ENCODE peak calls at places on chromosomes 11 and 22, in five cellular contexts. E, Y, U, Q and J are unnamed samples.
A peak's percentile ranks its signal among the peaks of the same experiment; 100 is the strongest.

GRCh38 chr11:100715163-100715792 is 28.2 kb downstream of the ARHGAP42 start:
- DNase-seq in E (no peak), Y (no peak), U (no peak), Q (no peak), J (no peak)

GRCh38 chr22:22703715-22704114 is 59.3 kb downstream of the GGTLC2 start:
- DNase-seq in E (no peak), Y (no peak), U (peak; percentile 25), Q (peak; percentile 20), J (no peak)

GRCh38 chr22:42179616-42180015 is 49.0 kb upstream of the CYP2D6 start:
- DNase-seq in E (no peak), Y (no peak), U (peak; percentile 96), Q (peak; percentile 86), J (peak; percentile 41)

GRCh38 chr11:71236836-71237475 is 15.4 kb downstream of the SHANK2 start:
- DNase-seq in E (no peak), Y (no peak), U (no peak), Q (no peak), J (no peak)

GRCh38 chr11:46690702-46691101 is 9.7 kb downstream of the ARHGAP1 start:
- DNase-seq in E (peak; percentile 1), Y (no peak), U (no peak), Q (no peak), J (no peak)

GRCh38 chr22:30863161-30863833 is 105.3 kb downstream of the MORC2 start:
- DNase-seq in E (no peak), Y (no peak), U (no peak), Q (no peak), J (no peak)

GRCh38 chr11:335779-336665 is 15.4 kb upstream of the IFITM3 start:
- DNase-seq in E (no peak), Y (no peak), U (no peak), Q (no peak), J (no peak)

GRCh38 chr11:14974723-14975587 is 2.8 kb upstream of the CALCA start:
- DNase-seq in E (peak; percentile 60), Y (peak; percentile 78), U (peak; percentile 49), Q (no peak), J (no peak)

GRCh38 chr11:120079750-120080610 is 57.9 kb downstream of the TRIM29 start:
- DNase-seq in E (no peak), Y (peak; percentile 48), U (no peak), Q (peak; percentile 11), J (no peak)

GRCh38 chr22:32005453-32005852 is 37.6 kb upstream of the SLC5A1 start:
- DNase-seq in E (no peak), Y (no peak), U (peak; percentile 43), Q (peak; percentile 64), J (peak; percentile 49)

GRCh38 chr22:50261615-50262459 is at the start of gene MAPK12:
- DNase-seq in E (no peak), Y (no peak), U (peak; percentile 56), Q (no peak), J (no peak)

GRCh38 chr11:74097838-74098237 is 73.0 kb downstream of the C2CD3 start:
- DNase-seq in E (no peak), Y (no peak), U (no peak), Q (no peak), J (no peak)

GRCh38 chr11:114604179-114604813 is 8.7 kb upstream of the NXPE4 start:
- DNase-seq in E (no peak), Y (no peak), U (no peak), Q (no peak), J (no peak)

GRCh38 chr11:122714021-122714420 is 58.5 kb downstream of the UBASH3B start:
- DNase-seq in E (no peak), Y (no peak), U (no peak), Q (no peak), J (no peak)

GRCh38 chr11:721913-722811 is 16.1 kb downstream of the EPS8L2 start:
- DNase-seq in E (peak; percentile 80), Y (no peak), U (no peak), Q (no peak), J (no peak)

GRCh38 chr11:125968363-125968762 is 22.5 kb downstream of the VSIG10L2 start:
- DNase-seq in E (no peak), Y (no peak), U (no peak), Q (no peak), J (no peak)

GRCh38 chr22:19086944-19087343 is 35.3 kb downstream of the DGCR2 start:
- DNase-seq in E (no peak), Y (no peak), U (peak; percentile 58), Q (peak; percentile 46), J (peak; percentile 8)

GRCh38 chr22:42468841-42469240 is 36.6 kb upstream of the NFAM1 start:
- DNase-seq in E (no peak), Y (no peak), U (peak; percentile 77), Q (peak; percentile 10), J (no peak)

GRCh38 chr11:74611369-74611861 is 19.0 kb downstream of the POLD3 start:
- DNase-seq in E (no peak), Y (no peak), U (peak; percentile 56), Q (peak; percentile 63), J (peak; percentile 32)

GRCh38 chr11:36431429-36432092 is 78.5 kb downstream of the TRAF6 start:
- DNase-seq in E (no peak), Y (no peak), U (peak; percentile 94), Q (peak; percentile 92), J (peak; percentile 96)

GRCh38 chr22:23065069-23065451 is 5.3 kb upstream of the GNAZ start:
- DNase-seq in E (peak; percentile 19), Y (no peak), U (no peak), Q (no peak), J (no peak)